ENCODE peak calls at places on chromosomes 4 and X, in seven cellular contexts. One of them, this sample, is unnamed. For H3K4me1, the result is how much of the 10 kb centered on the place peaks cover.

GRCh38 chrX:67338262-67338661 is 205.6 kb upstream of the AR start:
- DNase-seq in DND-41: no peak
- DNase-seq in colonic mucosa: no peak
- DNase-seq in tibial artery: no peak
- DNase-seq in fibroblast of lung: no peak
- DNase-seq in lung: no peak
- DNase-seq in right lobe of liver: no peak
- DNase-seq in this sample: no peak

GRCh38 chrX:1658083-1658463 is 43.2 kb downstream of the ASMT start:
- DNase-seq in right lobe of liver: no peak
- DNase-seq in DND-41: no peak
- DNase-seq in lung: no peak
- DNase-seq in tibial artery: peak
- DNase-seq in fibroblast of lung: no peak
- DNase-seq in colonic mucosa: no peak
- DNase-seq in this sample: no peak

GRCh38 chr4:100848865-100849264 is 331.0 kb upstream of the EMCN start:
- DNase-seq in colonic mucosa: no peak
- DNase-seq in DND-41: peak
- DNase-seq in right lobe of liver: no peak
- DNase-seq in lung: no peak
- DNase-seq in fibroblast of lung: no peak
- DNase-seq in tibial artery: no peak
- DNase-seq in this sample: no peak

GRCh38 chr4:36206586-36206985 is 37.7 kb downstream of the ARAP2 start:
- DNase-seq in colonic mucosa: no peak
- DNase-seq in fibroblast of lung: no peak
- DNase-seq in lung: no peak
- DNase-seq in DND-41: no peak
- DNase-seq in tibial artery: no peak
- DNase-seq in right lobe of liver: no peak
- DNase-seq in this sample: no peak

GRCh38 chr4:11228575-11228974 is 200.1 kb downstream of the HS3ST1 start:
- DNase-seq in lung: no peak
- DNase-seq in tibial artery: no peak
- DNase-seq in DND-41: no peak
- DNase-seq in colonic mucosa: no peak
- DNase-seq in right lobe of liver: no peak
- DNase-seq in fibroblast of lung: no peak
- DNase-seq in this sample: no peak

GRCh38 chr4:75985116-75985515 is 5.6 kb downstream of the SDAD1 start:
- DNase-seq in colonic mucosa: no peak
- DNase-seq in DND-41: no peak
- DNase-seq in fibroblast of lung: peak
- DNase-seq in right lobe of liver: no peak
- DNase-seq in lung: no peak
- DNase-seq in tibial artery: no peak
- DNase-seq in this sample: no peak

GRCh38 chr4:55291227-55291629 is 54.8 kb upstream of the SRD5A3 start:
- DNase-seq in fibroblast of lung: peak
- DNase-seq in lung: no peak
- DNase-seq in tibial artery: peak
- DNase-seq in right lobe of liver: no peak
- DNase-seq in colonic mucosa: no peak
- DNase-seq in DND-41: no peak
- DNase-seq in this sample: no peak

GRCh38 chr4:145618210-145618911 is 824 bp upstream of the MMAA start:
- DNase-seq in tibial artery: no peak
- DNase-seq in lung: no peak
- DNase-seq in colonic mucosa: peak
- DNase-seq in DND-41: no peak
- DNase-seq in right lobe of liver: no peak
- DNase-seq in fibroblast of lung: no peak
- DNase-seq in this sample: peak

GRCh38 chr4:183362916-183363542 is 40.8 kb upstream of the CLDN24 start:
- DNase-seq in lung: no peak
- DNase-seq in colonic mucosa: no peak
- DNase-seq in DND-41: no peak
- DNase-seq in tibial artery: no peak
- DNase-seq in right lobe of liver: no peak
- DNase-seq in fibroblast of lung: peak
- DNase-seq in this sample: no peak

GRCh38 chrX:25068340-25068739 is 52.6 kb upstream of the ARX start:
- DNase-seq in tibial artery: no peak
- DNase-seq in colonic mucosa: no peak
- DNase-seq in lung: no peak
- DNase-seq in right lobe of liver: no peak
- DNase-seq in fibroblast of lung: no peak
- DNase-seq in DND-41: no peak
- DNase-seq in this sample: no peak

GRCh38 chr4:23835814-23836478 is 53.9 kb downstream of the PPARGC1A start:
- DNase-seq in colonic mucosa: no peak
- DNase-seq in right lobe of liver: no peak
- DNase-seq in DND-41: no peak
- DNase-seq in tibial artery: no peak
- DNase-seq in lung: no peak
- DNase-seq in fibroblast of lung: no peak
- DNase-seq in this sample: no peak

GRCh38 chrX:137430301-137430700 is 135.6 kb upstream of the ZIC3 start:
- DNase-seq in right lobe of liver: no peak
- DNase-seq in tibial artery: no peak
- DNase-seq in fibroblast of lung: no peak
- DNase-seq in DND-41: no peak
- DNase-seq in colonic mucosa: no peak
- DNase-seq in lung: no peak
- DNase-seq in this sample: no peak

GRCh38 chr4:186570193-186570996 is 15.0 kb upstream of the MTNR1A start:
- DNase-seq in DND-41: no peak
- DNase-seq in right lobe of liver: no peak
- DNase-seq in fibroblast of lung: peak
- DNase-seq in tibial artery: no peak
- DNase-seq in lung: no peak
- DNase-seq in colonic mucosa: peak
- DNase-seq in this sample: no peak

GRCh38 chr4:8737075-8737474 is 134.6 kb downstream of the HMX1 start:
- DNase-seq in lung: no peak
- DNase-seq in fibroblast of lung: no peak
- DNase-seq in DND-41: no peak
- DNase-seq in colonic mucosa: no peak
- DNase-seq in right lobe of liver: no peak
- DNase-seq in tibial artery: no peak
- DNase-seq in this sample: no peak
- H3K4me3 ChIP-seq in lung: no peak
- H3K4me3 ChIP-seq in fibroblast of lung: no peak
- H3K4me3 ChIP-seq in DND-41: no peak
- H3K4me3 ChIP-seq in colonic mucosa: no peak
- H3K4me3 ChIP-seq in right lobe of liver: no peak
- H3K4me3 ChIP-seq in tibial artery: no peak
- H3K4me3 ChIP-seq in this sample: no peak

DNA sequence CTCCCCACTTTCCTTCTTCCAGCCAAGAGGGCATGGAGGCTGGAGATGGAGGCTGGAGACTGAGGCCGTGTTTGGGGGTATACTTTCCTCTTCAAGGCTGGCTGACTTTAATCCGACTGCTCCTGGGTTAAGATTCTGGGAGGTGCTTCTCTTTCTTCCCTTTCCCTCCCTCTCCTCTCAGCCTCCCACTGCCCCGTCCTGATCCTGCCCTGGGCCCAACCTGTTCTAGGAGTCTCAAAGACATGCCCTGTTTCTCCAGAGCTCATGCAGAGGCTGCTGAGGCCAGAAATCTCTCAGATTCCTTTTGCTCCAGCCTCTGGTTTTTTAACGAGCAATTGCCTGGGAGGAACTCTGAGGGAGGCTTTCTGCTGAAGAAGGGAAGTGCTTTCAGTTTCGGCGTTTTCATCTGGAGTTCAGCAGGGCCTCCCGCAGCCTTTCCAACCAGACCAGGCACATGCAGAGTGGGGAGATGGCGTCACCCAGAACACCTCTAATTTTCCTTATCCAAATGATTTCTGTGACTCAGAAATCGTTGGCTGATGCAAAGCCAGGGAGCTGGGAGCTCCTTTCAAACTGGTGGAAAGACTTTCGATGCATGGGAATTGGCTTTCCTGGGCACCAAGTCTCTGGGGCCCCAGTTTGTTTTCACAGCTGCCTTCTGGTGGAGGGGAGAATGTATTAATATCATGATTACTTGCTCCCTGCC is 34.5 kb upstream of the FAM9C start:
- DNase-seq in lung: no peak
- DNase-seq in DND-41: no peak
- DNase-seq in tibial artery: peak
- DNase-seq in fibroblast of lung: peak
- DNase-seq in right lobe of liver: no peak
- DNase-seq in colonic mucosa: peak
- DNase-seq in this sample: no peak
- H3K4me1 ChIP-seq in lung: under half
- H3K4me1 ChIP-seq in DND-41: half or more
- H3K4me1 ChIP-seq in tibial artery: under half
- H3K4me1 ChIP-seq in fibroblast of lung: under half
- H3K4me1 ChIP-seq in right lobe of liver: under half
- H3K4me1 ChIP-seq in colonic mucosa: under half
- H3K4me1 ChIP-seq in this sample: under half

DNA sequence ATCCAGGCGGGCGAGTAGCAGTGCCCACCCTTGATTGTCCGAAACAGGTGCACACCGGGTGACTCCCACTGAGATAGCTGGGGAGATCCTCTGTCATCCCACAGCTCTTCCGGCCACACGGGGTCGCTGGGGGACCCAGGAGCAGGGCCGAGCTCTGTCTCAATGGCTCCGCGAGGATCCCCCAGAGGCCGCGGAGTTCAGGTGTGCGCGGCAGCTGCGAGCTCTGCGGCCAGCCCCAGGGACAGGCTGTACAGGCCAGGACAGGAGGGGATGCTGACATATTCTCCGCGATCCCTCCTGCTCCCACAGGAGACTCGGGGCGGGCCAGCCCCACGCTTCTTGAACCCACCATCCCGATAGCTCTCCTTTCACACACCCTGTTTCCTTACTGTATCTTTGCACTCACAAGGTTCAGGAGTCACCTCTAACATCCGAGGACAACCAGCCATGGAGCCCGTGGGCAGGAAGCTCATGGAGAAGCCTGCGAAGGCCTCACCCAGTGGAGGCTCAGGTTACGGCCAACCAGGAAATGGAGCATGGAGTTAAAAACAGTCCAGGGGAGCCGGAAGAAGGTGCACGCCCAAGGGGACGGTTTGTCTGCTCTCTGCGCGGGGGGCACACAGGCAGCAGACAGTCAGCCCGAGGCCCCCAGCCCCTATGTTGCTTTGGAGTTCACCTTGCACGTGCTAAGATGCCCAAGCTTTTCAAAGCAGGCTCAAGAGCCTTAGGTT is 77.9 kb upstream of the AMELX start:
- DNase-seq in colonic mucosa: no peak
- DNase-seq in right lobe of liver: no peak
- DNase-seq in fibroblast of lung: no peak
- DNase-seq in lung: no peak
- DNase-seq in DND-41: no peak
- DNase-seq in tibial artery: no peak
- DNase-seq in this sample: no peak
- TF ChIP-seq CTCF in colonic mucosa: no peak
- TF ChIP-seq CTCF in right lobe of liver: no peak
- TF ChIP-seq CTCF in fibroblast of lung: no peak
- TF ChIP-seq CTCF in lung: no peak
- TF ChIP-seq CTCF in DND-41: no peak
- TF ChIP-seq CTCF in tibial artery: no peak
- TF ChIP-seq CTCF in this sample: no peak

DNA sequence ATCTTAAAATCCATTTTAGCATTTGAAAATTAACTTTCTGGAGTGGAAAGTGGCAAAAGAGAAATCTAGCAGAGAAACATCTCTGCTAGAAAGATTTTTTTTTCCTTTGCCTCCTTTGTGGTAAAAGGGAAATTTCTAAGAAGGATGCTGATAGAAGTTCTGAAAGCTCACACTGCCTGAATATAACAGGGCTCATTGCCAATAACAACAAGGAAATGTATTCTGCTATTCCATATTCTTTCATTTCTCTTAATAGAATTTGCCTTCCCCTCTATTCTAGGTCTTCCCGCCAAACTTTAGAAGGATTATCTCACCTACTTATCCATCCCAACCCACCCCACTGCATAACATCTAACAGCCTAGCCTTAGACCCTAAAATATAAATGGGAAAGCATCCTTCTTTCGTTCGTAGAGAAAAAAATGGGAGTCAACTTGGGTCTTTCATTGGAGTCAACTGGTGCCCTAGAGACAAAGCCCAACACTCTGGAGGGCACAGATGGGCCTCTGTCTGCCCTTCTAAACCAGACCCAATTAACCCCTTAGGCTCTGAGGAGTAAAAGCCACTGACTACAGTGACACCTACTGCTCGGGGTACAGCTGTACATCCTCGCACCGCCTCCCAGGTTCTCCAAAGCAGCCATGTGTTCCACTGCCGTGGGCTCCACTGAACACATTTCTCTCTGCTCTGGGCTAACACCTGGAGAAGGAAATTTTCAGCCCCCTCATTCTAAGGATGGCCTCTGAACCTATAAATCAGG is 103.9 kb downstream of the MAML3 start:
- DNase-seq in lung: no peak
- DNase-seq in DND-41: peak
- DNase-seq in right lobe of liver: no peak
- DNase-seq in fibroblast of lung: peak
- DNase-seq in colonic mucosa: no peak
- DNase-seq in tibial artery: no peak
- DNase-seq in this sample: no peak
- H3K4me3 ChIP-seq in lung: no peak
- H3K4me3 ChIP-seq in DND-41: peak
- H3K4me3 ChIP-seq in right lobe of liver: peak
- H3K4me3 ChIP-seq in fibroblast of lung: peak
- H3K4me3 ChIP-seq in colonic mucosa: no peak
- H3K4me3 ChIP-seq in tibial artery: peak
- H3K4me3 ChIP-seq in this sample: no peak

GRCh38 chr4:68344785-68345184 is 5.1 kb downstream of the YTHDC1 start:
- DNase-seq in right lobe of liver: no peak
- DNase-seq in tibial artery: no peak
- DNase-seq in colonic mucosa: no peak
- DNase-seq in DND-41: no peak
- DNase-seq in fibroblast of lung: no peak
- DNase-seq in lung: no peak
- DNase-seq in this sample: no peak
- H3K4me1 ChIP-seq in right lobe of liver: half or more
- H3K4me1 ChIP-seq in tibial artery: under half
- H3K4me1 ChIP-seq in colonic mucosa: under half
- H3K4me1 ChIP-seq in DND-41: under half
- H3K4me1 ChIP-seq in fibroblast of lung: under half
- H3K4me1 ChIP-seq in lung: under half
- H3K4me1 ChIP-seq in this sample: under half

This sample was measured in MM.1S.